ENCODE peak calls at places on chromosome 12, in four cellular contexts. L is WTC11, R is SK-N-SH, J is GM12878. A is an unnamed sample.

GRCh38 chr12:93061414-93062099 is 132.5 kb upstream of the EEA1 start:
- DNase-seq in L (no peak), R (no peak), J (no peak), A (no peak)

GRCh38 chr12:77847665-77848431 is 17.2 kb downstream of the NAV3 start:
- DNase-seq in L (no peak), R (no peak), J (peak; percentile 26), A (no peak)

GRCh38 chr12:59020541-59020940 is 100.2 kb upstream of the LRIG3 start:
- DNase-seq in L (no peak), R (no peak), J (no peak), A (no peak)

GRCh38 chr12:108833757-108834472 is 23.5 kb downstream of the SSH1 start:
- DNase-seq in L (no peak), R (no peak), J (no peak), A (no peak)

GRCh38 chr12:9667403-9667802 is 2.1 kb upstream of the CLEC2D start:
- DNase-seq in L (no peak), R (no peak), J (peak; percentile 72), A (no peak)

GRCh38 chr12:1517007-1517406 is 77.4 kb downstream of the FBXL14 start:
- DNase-seq in L (peak; percentile 85), R (peak; percentile 58), J (no peak), A (no peak)

GRCh38 chr12:25840678-25841077 is 117.8 kb upstream of the RASSF8 start:
- DNase-seq in L (no peak), R (no peak), J (no peak), A (no peak)

GRCh38 chr12:88493651-88494050 is 86.6 kb downstream of the KITLG start:
- DNase-seq in L (no peak), R (no peak), J (no peak), A (no peak)

GRCh38 chr12:130137141-130138018 is 24.9 kb upstream of the FZD10 start:
- DNase-seq in L (peak; percentile 26), R (no peak), J (no peak), A (no peak)

GRCh38 chr12:131591136-131591535 is 119.8 kb upstream of the SFSWAP start:
- DNase-seq in L (no peak), R (no peak), J (no peak), A (no peak)

GRCh38 chr12:12872934-12873275 is 18.5 kb upstream of the GPRC5A start:
- DNase-seq in L (no peak), R (no peak), J (no peak), A (no peak)

DNA sequence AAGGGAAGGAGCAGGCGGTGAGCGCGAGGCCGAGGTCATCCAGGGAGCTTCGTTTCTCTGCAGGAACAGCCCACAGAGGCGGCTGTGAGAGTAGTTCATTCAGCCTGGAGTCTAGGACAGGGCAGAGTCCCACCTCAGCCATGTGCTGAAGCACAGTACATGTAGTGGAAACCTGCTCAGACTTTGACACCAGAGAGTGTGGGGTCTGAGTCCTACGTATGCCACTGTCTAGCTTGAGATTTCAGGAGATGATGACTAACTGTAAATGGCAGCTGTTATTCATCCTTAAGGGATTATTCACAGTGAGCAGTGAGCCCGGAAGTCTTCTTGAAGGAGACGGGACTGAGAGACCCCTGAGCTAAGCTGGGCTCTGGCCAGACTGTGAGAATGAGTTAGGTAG is 938 bp upstream of the SLC6A13 start:
- DNase-seq in L (no peak), R (no peak), J (no peak), A (no peak)
- TF ChIP-seq USF1 in L (no peak), R (no peak), J (no peak), A (no peak)

GRCh38 chr12:107748472-107748871 is 12.5 kb downstream of the PRDM4 start:
- DNase-seq in L (no peak), R (no peak), J (no peak), A (no peak)
- TF ChIP-seq USF1 in L (no peak), R (no peak), J (no peak), A (no peak)

GRCh38 chr12:51891843-51892242 is 3.9 kb downstream of the ANKRD33 start:
- DNase-seq in L (no peak), R (no peak), J (no peak), A (peak; percentile 63)

GRCh38 chr12:51890511-51891171 is 2.7 kb downstream of the ANKRD33 start:
- DNase-seq in L (no peak), R (peak; percentile 15), J (no peak), A (no peak)

GRCh38 chr12:51888316-51889215 is 663 bp downstream of the ANKRD33 start:
- DNase-seq in L (no peak), R (peak; percentile 19), J (no peak), A (no peak)

GRCh38 chr12:51889216-51890134 is 1.6 kb downstream of the ANKRD33 start:
- DNase-seq in L (no peak), R (peak; percentile 44), J (no peak), A (peak; percentile 55)

DNA sequence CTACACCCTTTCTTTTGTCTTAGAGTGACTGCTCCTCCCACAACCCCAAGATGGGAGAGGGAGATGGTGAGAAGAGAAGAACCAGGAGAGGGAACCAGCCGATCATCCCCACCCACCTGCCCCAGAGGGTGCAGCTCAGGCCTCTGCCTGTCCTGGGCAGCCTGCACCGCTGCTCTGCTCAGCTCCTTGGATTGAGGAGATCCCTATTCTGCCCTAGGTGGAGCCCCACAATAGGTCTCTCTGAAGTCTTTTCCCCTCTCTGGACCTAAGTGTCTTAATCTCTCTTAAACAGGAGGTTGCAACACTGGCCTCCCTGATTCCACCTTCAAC is 2.2 kb downstream of the ANKRD33 start:
- DNase-seq in L (no peak), R (peak; percentile 11), J (no peak), A (no peak)
- TF ChIP-seq USF1 in L (no peak), R (no peak), J (no peak), A (no peak)

DNA sequence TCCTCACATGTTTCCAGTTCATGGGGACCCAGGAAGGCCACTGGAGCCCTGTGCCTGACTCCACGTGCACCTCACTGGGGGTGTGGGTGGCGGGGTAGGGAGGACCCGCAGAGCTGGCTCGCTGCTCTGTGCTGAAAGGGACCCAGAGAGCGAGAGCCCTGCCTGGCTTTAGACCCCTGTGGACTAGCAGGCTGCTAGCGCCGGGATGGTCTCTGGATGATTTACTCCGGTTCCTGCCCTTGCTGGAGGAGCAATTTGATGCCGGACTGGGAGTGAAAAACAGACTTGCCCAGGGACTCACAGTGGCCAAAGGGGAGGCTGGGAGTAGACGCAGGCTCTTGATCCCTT is 49.0 kb downstream of the NTF3 start:
- DNase-seq in L (peak; percentile 35), R (no peak), J (no peak), A (no peak)
- TF ChIP-seq USF1 in L (no peak), R (no peak), J (no peak), A (no peak)